ENCODE peak calls at places on chromosomes 3 and 15, in seven cellular contexts. X, O, B, M, Z, S and G are unnamed samples.

GRCh38 chr15:87604857-87605446 is 651.6 kb downstream of the NTRK3 start:
- DNase-seq in X (no peak), O (no peak), B (no peak), M (peak; percentile 37), Z (no peak), S (no peak), G (no peak)

GRCh38 chr3:46663611-46664135 is 29.8 kb downstream of the ALS2CL start:
- DNase-seq in X (peak; percentile 46), O (no peak), B (peak; percentile 13), M (no peak), Z (no peak), S (peak; percentile 40), G (no peak)

GRCh38 chr3:58180940-58181587 is 29.7 kb downstream of the DNASE1L3 start:
- DNase-seq in X (no peak), O (no peak), B (no peak), M (no peak), Z (no peak), S (no peak), G (no peak)

GRCh38 chr3:150613034-150613433 is 9.9 kb downstream of the SELENOT start:
- DNase-seq in X (no peak), O (no peak), B (no peak), M (no peak), Z (no peak), S (no peak), G (no peak)

GRCh38 chr3:156304406-156304805 is 184.0 kb downstream of the KCNAB1 start:
- DNase-seq in X (peak; percentile 84), O (peak; percentile 10), B (no peak), M (peak; percentile 74), Z (no peak), S (no peak), G (peak; percentile 62)

GRCh38 chr15:52171386-52171785 is 19.8 kb downstream of the GNB5 start:
- DNase-seq in X (peak; percentile 52), O (no peak), B (no peak), M (peak; percentile 21), Z (no peak), S (no peak), G (no peak)

GRCh38 chr15:23497710-23498111 is 50.7 kb upstream of the GOLGA6L2 start:
- DNase-seq in X (no peak), O (no peak), B (no peak), M (peak; percentile 12), Z (no peak), S (no peak), G (no peak)

GRCh38 chr3:172266103-172266502 is 182.2 kb downstream of the GHSR start:
- DNase-seq in X (no peak), O (no peak), B (no peak), M (no peak), Z (no peak), S (no peak), G (no peak)

GRCh38 chr15:100726426-100727190 is 124.2 kb downstream of the ASB7 start:
- DNase-seq in X (no peak), O (no peak), B (peak; percentile 6), M (peak; percentile 35), Z (no peak), S (no peak), G (no peak)

GRCh38 chr3:76866729-76867461 is 173.0 kb upstream of the ROBO2 start:
- DNase-seq in X (no peak), O (no peak), B (no peak), M (no peak), Z (no peak), S (no peak), G (no peak)

GRCh38 chr3:126484148-126484547 is 8.5 kb upstream of the ZXDC start:
- DNase-seq in X (no peak), O (no peak), B (no peak), M (no peak), Z (no peak), S (no peak), G (no peak)

GRCh38 chr3:152192050-152192449 is 76.7 kb upstream of the MBNL1 start:
- DNase-seq in X (no peak), O (no peak), B (no peak), M (no peak), Z (no peak), S (no peak), G (no peak)

GRCh38 chr3:97884724-97885123 is 62.9 kb downstream of the CRYBG3 start:
- DNase-seq in X (no peak), O (no peak), B (no peak), M (no peak), Z (no peak), S (no peak), G (no peak)

GRCh38 chr3:126157083-126157768 is 23.2 kb downstream of the ALDH1L1 start:
- DNase-seq in X (no peak), O (no peak), B (no peak), M (no peak), Z (no peak), S (no peak), G (no peak)

GRCh38 chr15:67882487-67883227 is 42.8 kb upstream of the RNU6-1 start:
- DNase-seq in X (no peak), O (no peak), B (no peak), M (no peak), Z (no peak), S (no peak), G (no peak)

GRCh38 chr15:45402955-45403892 is 24.9 kb upstream of the GATM start:
- DNase-seq in X (peak; percentile 51), O (no peak), B (no peak), M (peak; percentile 74), Z (no peak), S (peak; percentile 79), G (no peak)

GRCh38 chr3:94115482-94115881 is 52.6 kb downstream of the NSUN3 start:
- DNase-seq in X (peak; percentile 8), O (peak; percentile 4), B (no peak), M (peak; percentile 66), Z (no peak), S (no peak), G (no peak)

GRCh38 chr3:187673012-187673411 is 2.8 kb upstream of the SST start:
- DNase-seq in X (no peak), O (no peak), B (no peak), M (no peak), Z (no peak), S (no peak), G (no peak)

GRCh38 chr15:27587810-27588209 is 511.3 kb downstream of the OCA2 start:
- DNase-seq in X (no peak), O (no peak), B (no peak), M (no peak), Z (no peak), S (no peak), G (no peak)

GRCh38 chr3:72273615-72274014 is 488.7 kb upstream of the PROK2 start:
- DNase-seq in X (no peak), O (peak; percentile 68), B (no peak), M (peak; percentile 86), Z (no peak), S (no peak), G (peak; percentile 77)

GRCh38 chr3:132290833-132291232 is 26.4 kb upstream of the ACP3 start:
- DNase-seq in X (no peak), O (peak; percentile 18), B (peak; percentile 35), M (peak; percentile 78), Z (no peak), S (no peak), G (no peak)

GRCh38 chr15:80967451-80967850 is 22.2 kb downstream of the MESD start:
- DNase-seq in X (no peak), O (no peak), B (no peak), M (peak; percentile 62), Z (no peak), S (no peak), G (peak; percentile 49)

GRCh38 chr3:136343446-136343845 is 93.3 kb downstream of the PCCB start:
- DNase-seq in X (no peak), O (no peak), B (no peak), M (no peak), Z (no peak), S (no peak), G (no peak)
- TF ChIP-seq CTCF in X (no peak), O (no peak), B (no peak), M (no peak), Z (no peak), S (no peak), G (no peak)

GRCh38 chr15:62248277-62248974 is 83.3 kb upstream of the C2CD4B start:
- DNase-seq in X (no peak), O (no peak), B (no peak), M (no peak), Z (no peak), S (no peak), G (no peak)
- H3K4me3 ChIP-seq in X (no peak overlapping the region), O (no peak overlapping the region), B (no peak overlapping the region), M (no peak overlapping the region), Z (no peak overlapping the region), S (no peak overlapping the region), G (no peak overlapping the region)

DNA sequence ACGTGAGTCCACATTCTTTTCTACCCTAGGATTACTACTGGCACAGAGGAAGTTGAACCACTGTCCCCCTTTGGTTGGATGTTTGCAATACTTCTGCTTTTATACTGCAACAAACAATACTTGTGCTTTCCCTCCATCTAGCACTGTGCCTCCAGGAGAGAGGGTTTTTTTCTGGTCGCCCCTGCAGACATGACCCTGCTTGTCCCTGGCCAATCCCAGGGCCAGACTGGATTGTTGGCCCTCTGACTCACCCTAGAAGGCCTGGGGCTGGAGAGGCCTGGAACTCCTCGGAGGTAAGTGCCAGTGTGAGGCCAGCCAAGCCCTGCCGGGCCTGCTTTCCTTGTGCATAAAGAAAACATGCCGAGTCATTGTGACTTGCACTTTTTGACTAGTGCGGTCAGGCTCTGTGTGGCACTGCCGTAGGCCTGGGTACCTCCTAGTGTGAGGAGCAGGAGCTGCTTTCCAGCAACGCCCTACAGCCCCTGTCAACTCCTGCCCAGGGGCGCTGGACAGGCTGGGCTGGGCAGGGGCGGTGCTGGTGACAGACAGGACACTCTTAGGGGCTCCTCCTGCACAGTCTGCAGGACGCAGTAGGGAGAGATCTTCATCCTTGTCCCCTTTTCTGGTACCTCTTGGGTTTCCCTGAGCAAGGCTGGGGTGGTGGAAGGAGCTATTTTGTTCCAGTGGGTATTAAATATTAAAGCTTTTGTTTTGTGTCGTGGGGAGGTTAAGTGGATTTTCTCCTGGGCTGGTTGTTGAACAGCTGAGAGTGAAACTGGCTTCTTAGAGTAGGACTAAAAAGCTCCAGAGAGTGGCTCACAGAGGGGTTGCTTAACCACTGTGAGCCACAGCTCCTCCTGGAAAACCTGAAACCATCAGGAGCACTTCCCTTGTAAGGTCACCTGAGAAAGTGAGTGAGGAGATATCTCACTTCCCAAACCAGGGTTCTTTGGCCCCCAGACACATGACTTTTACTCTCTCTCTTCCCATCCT is 14.4 kb upstream of the TKT start:
- DNase-seq in X (peak; percentile 90), O (peak; percentile 97), B (peak; percentile 83), M (peak; percentile 98), Z (no peak), S (peak; percentile 92), G (peak; percentile 98)
- TF ChIP-seq CTCF in X (no peak), O (no peak), B (no peak), M (no peak), Z (no peak), S (no peak), G (peak; percentile 27)

DNA sequence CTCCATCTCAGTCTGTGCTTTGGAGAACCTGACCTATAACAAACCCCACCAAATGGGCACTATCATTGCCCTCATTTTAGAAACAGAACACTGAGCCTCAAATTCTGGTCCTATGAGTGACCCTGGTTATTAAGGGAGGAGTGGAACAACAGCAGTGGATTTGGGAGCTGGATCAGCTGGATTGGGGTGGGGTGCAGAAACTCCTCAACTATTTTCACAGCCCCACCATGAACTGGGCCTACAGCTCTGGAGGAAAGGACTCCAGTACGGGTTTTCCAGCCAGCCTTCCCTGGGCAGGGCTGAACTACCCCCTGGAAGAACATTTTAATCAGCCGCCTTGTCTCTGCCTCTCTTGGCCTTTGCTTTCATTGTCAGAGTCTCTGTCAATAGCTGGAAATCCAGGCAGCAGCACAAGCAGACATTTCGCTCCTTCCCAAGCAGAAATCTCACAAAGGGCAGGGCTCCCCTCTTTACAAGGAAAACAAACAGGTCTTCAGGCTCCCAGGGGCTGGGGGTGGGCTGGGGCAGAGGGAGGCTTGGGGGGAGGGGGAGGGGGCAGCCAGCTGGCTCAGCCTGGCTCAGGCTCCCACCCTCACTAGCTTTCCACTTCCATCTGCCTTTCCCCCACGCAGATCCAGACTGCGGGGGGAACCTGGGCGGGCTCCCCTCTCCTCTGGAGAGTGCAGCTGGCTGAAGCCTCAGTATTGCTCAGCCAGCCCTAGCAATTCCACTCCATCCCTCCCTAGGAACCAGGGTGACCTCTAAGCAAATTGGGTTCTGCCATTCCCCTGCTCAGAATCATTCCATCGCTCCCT is 13.7 kb upstream of the TLE3 start:
- DNase-seq in X (peak; percentile 91), O (peak; percentile 39), B (peak; percentile 66), M (peak; percentile 73), Z (no peak), S (no peak), G (peak; percentile 66)
- H3K4me3 ChIP-seq in X (no peak overlapping the region), O (no peak overlapping the region), B (no peak overlapping the region), M (no peak overlapping the region), Z (no peak overlapping the region), S (peak overlapping the region; percentile 10), G (peak overlapping the region; percentile 21)